ENCODE peak calls at places on chromosomes 12 and 14, in five cellular contexts. Z is A549, N is GM12878, R is H1, K is HepG2. M is an unnamed sample.

GRCh38 chr12:4648099-4648498 is 752 bp downstream of the AKAP3 start:
- DNase-seq in Z (no peak), N (no peak), R (no peak), K (no peak), M (peak)

GRCh38 chr12:106358410-106359241 is 1.1 kb downstream of the POLR3B start:
- DNase-seq in Z (peak), N (no peak), R (no peak), K (peak), M (peak)

GRCh38 chr12:109706747-109707469 is 6.7 kb upstream of the FAM222A start:
- DNase-seq in Z (no peak), N (no peak), R (no peak), K (peak), M (no peak)

GRCh38 chr14:23071244-23071974 is 14.1 kb upstream of the CDH24 start:
- DNase-seq in Z (peak), N (peak), R (peak), K (peak), M (peak)

GRCh38 chr14:32524609-32525391 is 195.7 kb downstream of the AKAP6 start:
- DNase-seq in Z (no peak), N (no peak), R (no peak), K (no peak), M (no peak)

GRCh38 chr12:132178801-132179401 is 34.6 kb downstream of the NOC4L start:
- DNase-seq in Z (no peak), N (no peak), R (no peak), K (no peak), M (peak)

GRCh38 chr14:38947343-38947742 is 155.7 kb downstream of the SEC23A start:
- DNase-seq in Z (no peak), N (no peak), R (no peak), K (no peak), M (no peak)

GRCh38 chr12:124715121-124715990 is 147.9 kb upstream of the NCOR2 start:
- DNase-seq in Z (no peak), N (no peak), R (no peak), K (no peak), M (no peak)

GRCh38 chr12:102050660-102051430 is 10.9 kb downstream of the WASHC3 start:
- DNase-seq in Z (no peak), N (no peak), R (no peak), K (no peak), M (peak)

GRCh38 chr12:42213954-42214426 is 24.1 kb downstream of the YAF2 start:
- DNase-seq in Z (no peak), N (no peak), R (no peak), K (no peak), M (no peak)

GRCh38 chr14:26381405-26381804 is 216.4 kb downstream of the NOVA1 start:
- DNase-seq in Z (no peak), N (no peak), R (no peak), K (no peak), M (no peak)

GRCh38 chr14:97318380-97318779 is 521.2 kb downstream of the VRK1 start:
- DNase-seq in Z (no peak), N (no peak), R (no peak), K (no peak), M (no peak)

GRCh38 chr12:120677765-120678473 is 9.0 kb upstream of the MLEC start:
- DNase-seq in Z (peak), N (peak), R (peak), K (no peak), M (peak)

GRCh38 chr12:93081810-93082165 is 152.7 kb upstream of the EEA1 start:
- DNase-seq in Z (no peak), N (no peak), R (no peak), K (no peak), M (no peak)

GRCh38 chr12:45730842-45731336 is 1.4 kb downstream of the ARID2 start:
- DNase-seq in Z (no peak), N (no peak), R (no peak), K (peak), M (peak)

GRCh38 chr14:97002454-97002853 is 205.3 kb downstream of the VRK1 start:
- DNase-seq in Z (no peak), N (no peak), R (no peak), K (no peak), M (no peak)

GRCh38 chr12:89038831-89039509 is 313.3 kb downstream of the DUSP6 start:
- DNase-seq in Z (no peak), N (no peak), R (no peak), K (no peak), M (no peak)

GRCh38 chr14:38042356-38042755 is 165.3 kb upstream of the SSTR1 start:
- DNase-seq in Z (no peak), N (no peak), R (no peak), K (peak), M (no peak)

GRCh38 chr12:78636253-78636855 is 228.2 kb upstream of the SYT1 start:
- DNase-seq in Z (no peak), N (no peak), R (no peak), K (no peak), M (peak)

GRCh38 chr12:105018001-105018400 is 31.9 kb downstream of the NOPCHAP1 start:
- DNase-seq in Z (no peak), N (no peak), R (no peak), K (no peak), M (no peak)

GRCh38 chr14:24271834-24272263 is 452 bp upstream of the RABGGTA start:
- DNase-seq in Z (no peak), N (no peak), R (no peak), K (no peak), M (no peak)

GRCh38 chr14:24269910-24270536 is 1.4 kb downstream of the RABGGTA start:
- DNase-seq in Z (no peak), N (no peak), R (no peak), K (no peak), M (no peak)

GRCh38 chr14:24270537-24271133 is 762 bp downstream of the RABGGTA start:
- DNase-seq in Z (no peak), N (no peak), R (no peak), K (no peak), M (no peak)

GRCh38 chr14:24272442-24272841 is 1.0 kb upstream of the RABGGTA start:
- DNase-seq in Z (no peak), N (no peak), R (no peak), K (no peak), M (no peak)

GRCh38 chr14:24271134-24271833 is at the start of gene RABGGTA:
- DNase-seq in Z (peak), N (peak), R (peak), K (peak), M (peak)
- TF ChIP-seq POLR2A in Z (peak), N (peak), R (peak), K (no peak), M (peak)

DNA sequence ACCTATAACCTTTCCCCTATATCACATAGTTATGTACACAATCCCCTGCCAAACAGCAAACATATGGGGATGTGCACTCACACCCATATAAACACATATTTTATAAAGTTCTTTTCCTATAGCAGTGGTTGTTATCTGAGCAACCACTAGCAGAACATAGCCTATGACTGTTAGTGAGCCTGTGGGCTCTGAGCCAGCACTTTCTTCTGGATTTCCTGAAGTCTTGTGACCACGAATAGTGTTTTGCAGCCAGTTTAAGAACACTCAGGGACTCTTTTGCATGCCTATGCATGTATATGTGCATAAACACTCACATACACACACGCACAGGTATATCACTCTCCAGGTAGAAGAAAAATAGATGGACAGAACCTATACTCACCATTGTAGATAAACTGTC is 17.1 kb downstream of the TESPA1 start:
- DNase-seq in Z (no peak), N (no peak), R (no peak), K (no peak), M (no peak)
- TF ChIP-seq MAX in Z (no peak), N (no peak), R (no peak), K (no peak), M (no peak)

DNA sequence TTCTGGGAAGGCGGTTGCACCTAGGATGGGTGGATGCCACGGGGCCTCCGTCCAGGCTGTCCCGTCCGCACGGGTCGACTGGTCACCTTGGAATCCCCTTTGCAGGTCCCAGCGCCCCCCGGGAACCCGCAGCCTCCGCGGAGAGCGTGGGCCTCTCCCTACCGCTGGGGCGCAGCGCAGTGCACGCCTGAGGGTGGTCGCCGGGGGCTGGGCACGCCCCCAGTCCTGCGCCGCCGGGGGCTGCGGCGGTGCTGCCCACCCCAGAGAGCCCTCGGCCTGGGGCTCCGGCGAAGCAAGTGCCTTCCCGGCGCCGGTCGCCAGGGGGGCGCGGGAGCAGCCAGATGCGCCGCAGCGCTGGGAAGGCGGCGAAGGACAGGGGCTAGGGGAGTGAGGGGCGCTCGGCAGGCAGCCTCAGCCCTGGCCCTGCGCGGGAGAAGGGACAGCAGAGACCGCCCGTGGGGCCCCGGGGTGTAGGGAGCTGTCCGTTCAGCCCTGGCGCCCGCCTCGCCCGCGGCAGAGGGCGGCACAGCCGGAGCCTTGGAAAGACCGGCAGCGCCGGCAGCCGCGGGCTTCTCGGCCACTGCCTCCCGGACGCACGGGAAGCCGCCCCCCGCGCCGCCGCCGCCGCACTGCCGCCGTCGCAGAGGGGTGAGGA is 527 bp downstream of the ZDHHC22 start:
- DNase-seq in Z (peak), N (no peak), R (peak), K (no peak), M (no peak)
- H3K4me3 ChIP-seq in Z (peak), N (no peak), R (peak), K (peak), M (no peak)

DNA sequence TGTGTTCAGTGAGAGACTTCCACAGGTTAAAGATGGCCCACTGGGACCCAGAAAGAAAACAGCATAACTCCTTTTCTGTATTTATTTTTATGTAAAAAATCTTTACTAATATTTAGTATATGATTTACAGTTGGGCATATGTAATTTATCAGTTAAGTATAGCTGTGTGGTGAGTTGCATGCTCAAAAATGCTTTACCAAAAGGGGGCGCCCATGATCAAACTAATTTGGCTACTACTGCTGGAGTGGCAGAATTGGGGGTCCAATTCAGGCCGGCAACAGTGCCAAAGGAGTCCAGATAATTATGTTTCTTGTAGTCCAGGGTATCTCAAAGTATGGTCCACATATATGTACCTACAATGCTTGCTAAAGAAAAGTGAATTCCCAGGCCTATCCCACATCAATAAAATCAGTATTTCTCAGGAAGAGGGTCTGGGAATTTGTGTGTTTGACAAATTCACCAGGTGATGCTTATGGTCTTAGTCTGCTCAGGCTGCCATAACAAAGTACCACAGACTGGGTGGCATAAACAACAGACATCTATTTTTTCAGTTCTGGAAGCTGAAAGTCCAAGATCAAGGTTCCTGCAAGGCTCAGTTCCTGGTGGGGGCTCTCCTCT is 152.0 kb downstream of the KTN1 start:
- DNase-seq in Z (no peak), N (no peak), R (peak), K (peak), M (peak)
- TF ChIP-seq POLR2A in Z (no peak), N (no peak), R (no peak), K (no peak), M (no peak)

DNA sequence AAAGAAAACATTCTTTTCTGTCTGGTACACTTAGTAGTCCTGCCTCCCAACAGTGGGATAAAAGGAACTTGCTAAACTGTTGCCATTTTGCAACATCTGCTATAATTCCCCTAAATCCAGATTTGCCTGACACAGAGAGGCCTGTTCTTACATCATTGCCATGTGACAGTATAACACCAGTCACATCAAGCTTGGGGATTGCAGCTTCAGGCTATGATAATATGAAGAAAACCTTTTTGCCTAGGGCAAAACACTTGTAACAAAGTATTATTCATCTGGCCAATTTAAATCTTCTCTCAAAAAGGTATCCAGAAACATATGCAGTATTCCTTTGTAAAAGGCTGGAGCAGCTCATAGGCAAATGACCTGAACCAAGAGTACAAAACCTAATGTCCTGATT is 80.9 kb upstream of the OTX2 start:
- DNase-seq in Z (no peak), N (no peak), R (no peak), K (no peak), M (no peak)
- TF ChIP-seq MAX in Z (no peak), N (no peak), R (no peak), K (no peak), M (no peak)

DNA sequence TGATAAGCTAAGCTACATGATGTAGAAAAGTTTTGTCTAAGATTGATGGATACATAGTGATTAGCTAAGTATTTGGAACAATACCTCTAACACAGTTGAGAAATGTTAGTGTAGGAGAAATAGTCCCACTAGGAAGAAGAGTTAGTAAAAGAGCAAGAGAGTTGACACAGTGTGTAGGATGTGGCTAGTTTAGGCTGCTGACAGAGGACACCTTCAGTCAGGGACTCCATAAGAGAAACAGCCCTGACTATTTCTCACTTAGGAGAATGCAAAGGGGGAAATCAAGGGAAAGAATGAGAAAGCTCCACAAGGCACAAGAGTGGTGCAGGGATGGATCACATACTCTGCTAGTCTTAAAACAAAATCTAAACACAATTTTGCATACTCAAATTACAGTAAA is 613.7 kb downstream of the SLC16A7 start:
- DNase-seq in Z (no peak), N (no peak), R (no peak), K (no peak), M (no peak)
- H3K4me3 ChIP-seq in Z (peak), N (no peak), R (no peak), K (no peak), M (no peak)

DNA sequence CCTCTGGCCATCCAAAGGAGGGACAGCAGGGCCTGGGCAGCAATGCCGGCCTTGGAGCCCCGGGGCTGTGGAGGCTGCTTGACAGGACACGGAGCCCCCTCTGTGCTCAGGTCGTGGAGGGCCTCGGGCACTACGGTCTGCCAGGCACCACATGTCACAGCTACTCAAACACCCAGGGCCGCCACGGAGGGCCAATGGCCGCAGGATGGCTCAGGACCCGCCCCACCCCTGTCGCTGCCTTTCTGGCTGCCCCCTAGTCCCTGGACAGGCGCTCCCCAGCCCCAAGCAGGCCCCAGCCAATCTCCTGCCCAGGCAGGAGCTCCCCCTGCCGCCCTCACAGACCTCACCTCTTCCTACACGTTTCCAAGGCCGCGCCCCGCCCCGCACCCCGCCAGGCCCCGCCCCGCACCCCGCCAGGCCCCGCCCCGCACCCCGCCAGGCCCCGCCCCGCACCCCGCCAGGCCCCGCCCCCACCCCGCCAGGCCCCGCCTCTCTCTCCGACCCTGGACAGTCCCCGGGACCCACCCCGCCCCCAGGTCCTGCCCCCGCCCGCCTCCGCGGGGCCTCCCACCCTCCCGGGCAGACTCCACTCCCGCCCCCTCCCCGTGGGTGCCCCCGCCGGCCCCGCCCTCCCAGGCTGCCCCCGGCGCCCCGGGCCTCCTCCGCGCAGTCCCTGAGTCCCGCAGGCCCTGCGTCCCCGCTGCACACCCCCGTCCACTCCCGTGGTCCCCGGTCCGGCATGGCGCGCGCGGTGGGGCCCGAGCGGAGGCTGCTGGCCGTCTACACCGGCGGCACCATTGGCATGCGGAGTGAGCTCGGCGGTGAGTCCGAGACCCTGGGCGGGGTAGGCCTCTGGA is at the start of gene ASPG:
- DNase-seq in Z (peak), N (no peak), R (peak), K (no peak), M (no peak)
- TF ChIP-seq POLR2A in Z (no peak), N (no peak), R (no peak), K (no peak), M (no peak)

DNA sequence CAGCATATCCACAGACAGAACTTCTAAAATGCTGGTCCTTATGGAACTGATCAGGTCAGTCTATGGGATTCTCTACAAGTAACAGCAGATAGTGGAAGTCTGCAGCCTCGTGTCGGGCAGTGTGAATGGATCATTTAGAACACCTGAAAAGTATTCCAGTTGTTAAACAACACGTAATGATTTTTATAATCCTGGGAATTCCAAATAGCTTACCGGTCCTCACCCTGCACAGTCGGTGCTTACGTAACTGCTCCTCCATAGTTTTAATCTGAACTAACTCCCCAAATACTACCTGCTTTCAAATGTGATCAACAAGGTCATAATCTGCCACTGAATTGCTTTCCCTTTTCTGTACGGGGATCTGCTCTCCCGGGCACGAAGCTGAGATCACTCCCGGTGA is 157.1 kb downstream of the FOXN3 start:
- DNase-seq in Z (no peak), N (no peak), R (no peak), K (no peak), M (no peak)
- TF ChIP-seq MAX in Z (no peak), N (no peak), R (no peak), K (no peak), M (no peak)

DNA sequence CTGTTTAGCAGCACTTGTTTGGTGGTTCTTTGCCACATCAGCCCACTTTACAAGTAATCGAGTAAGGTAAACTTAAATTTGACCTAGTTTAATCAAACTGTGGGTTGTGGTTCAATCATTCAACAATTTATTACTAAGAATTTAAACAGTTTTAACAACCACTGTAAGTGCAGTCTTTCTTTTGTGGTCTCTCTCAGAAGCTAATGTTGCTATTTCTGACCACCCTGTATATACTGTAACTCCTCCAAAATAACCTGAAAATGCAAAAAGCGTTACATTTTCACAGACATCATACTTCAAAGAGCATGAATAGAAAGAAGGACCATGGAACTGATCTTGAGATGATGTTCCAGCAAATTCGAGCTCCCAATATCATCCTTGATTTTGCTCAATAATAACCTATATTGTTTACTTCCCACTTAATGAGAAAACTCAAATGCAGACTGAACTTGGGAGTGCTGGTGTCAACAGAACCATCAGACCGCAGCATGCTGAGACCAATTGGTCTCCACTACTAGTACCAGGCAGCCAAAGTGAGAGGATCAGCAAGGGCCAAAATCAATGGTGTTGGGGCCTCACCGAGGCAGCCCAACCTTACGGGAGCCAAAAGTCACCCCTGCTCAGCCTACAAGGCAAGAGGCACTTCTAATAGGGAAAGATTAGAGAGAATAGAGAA is 22.1 kb downstream of the IFNG-AS1 start:
- DNase-seq in Z (no peak), N (no peak), R (no peak), K (no peak), M (no peak)
- H3K4me3 ChIP-seq in Z (no peak), N (no peak), R (no peak), K (no peak), M (no peak)

GRCh38 chr14:54758041-54758440 is 144.6 kb downstream of the GCH1 start:
- DNase-seq in Z (no peak), N (no peak), R (no peak), K (no peak), M (no peak)

GRCh38 chr14:54756656-54757392 is 145.8 kb downstream of the GCH1 start:
- DNase-seq in Z (no peak), N (no peak), R (no peak), K (no peak), M (no peak)

GRCh38 chr14:54754116-54754622 is 148.5 kb downstream of the GCH1 start:
- DNase-seq in Z (no peak), N (no peak), R (no peak), K (no peak), M (no peak)

GRCh38 chr14:54749727-54750126 is 152.9 kb downstream of the GCH1 start:
- DNase-seq in Z (no peak), N (no peak), R (no peak), K (no peak), M (no peak)

GRCh38 chr14:54754623-54755386 is 147.8 kb downstream of the GCH1 start:
- DNase-seq in Z (no peak), N (no peak), R (no peak), K (no peak), M (no peak)
- TF ChIP-seq POLR2A in Z (no peak), N (no peak), R (no peak), K (no peak), M (no peak)